ENCODE peak calls at places on chromosomes 5 and 9, in four cellular contexts. W is AG04450, D is OCI-LY7, N is lower leg skin. E is an unnamed sample.

GRCh38 chr9:22893196-22893843 is 446.7 kb downstream of the DMRTA1 start:
- DNase-seq in W (no peak), D (no peak), N (no peak), E (no peak)

GRCh38 chr9:33202552-33203300 is 35.6 kb upstream of the B4GALT1 start:
- DNase-seq in W (no peak), D (peak), N (no peak), E (no peak)

GRCh38 chr5:74130141-74130897 is 504.3 kb downstream of the ARHGEF28 start:
- DNase-seq in W (no peak), D (no peak), N (no peak), E (no peak)

GRCh38 chr9:13279284-13280162 is at the start of gene MPDZ:
- DNase-seq in W (no peak), D (no peak), N (peak), E (peak)

GRCh38 chr9:99019523-99020331 is 76.0 kb downstream of the COL15A1 start:
- DNase-seq in W (peak), D (no peak), N (no peak), E (no peak)

GRCh38 chr9:138021251-138022056 is 143.9 kb downstream of the CACNA1B start:
- DNase-seq in W (no peak), D (no peak), N (no peak), E (peak)

GRCh38 chr9:89363921-89364663 is 45.8 kb downstream of the SECISBP2 start:
- DNase-seq in W (no peak), D (no peak), N (no peak), E (no peak)

GRCh38 chr5:178205010-178205748 is 846 bp downstream of the HNRNPAB start:
- DNase-seq in W (no peak), D (peak), N (peak), E (peak)

GRCh38 chr9:13088734-13089427 is 190.6 kb downstream of the MPDZ start:
- DNase-seq in W (peak), D (peak), N (no peak), E (no peak)

GRCh38 chr9:21392270-21392669 is 7.1 kb upstream of the IFNA2 start:
- DNase-seq in W (no peak), D (peak), N (no peak), E (no peak)

GRCh38 chr5:168186289-168187074 is 105.0 kb upstream of the WWC1 start:
- DNase-seq in W (no peak), D (no peak), N (no peak), E (no peak)

GRCh38 chr5:147483961-147484707 is 25.7 kb downstream of the DPYSL3 start:
- DNase-seq in W (peak), D (no peak), N (peak), E (no peak)

DNA sequence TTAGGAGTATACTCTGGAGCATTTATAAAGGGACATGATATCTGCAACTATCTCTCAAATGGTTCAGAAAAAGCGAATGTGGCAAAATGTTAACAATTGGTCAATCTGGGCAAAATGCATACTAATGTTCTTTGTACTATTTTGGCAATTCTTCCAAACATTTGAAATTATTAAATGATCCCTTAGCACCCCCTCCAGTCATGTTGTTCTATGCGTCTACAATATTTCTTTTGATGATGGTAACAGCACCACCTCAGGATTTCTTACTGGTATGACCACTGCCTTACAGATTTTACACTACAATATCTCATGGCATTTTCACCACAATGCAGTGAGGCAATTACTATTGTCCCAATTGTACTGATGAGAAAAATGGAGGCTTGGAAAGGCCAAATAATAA is 52.9 kb upstream of the TRIO start:
- DNase-seq in W (no peak), D (no peak), N (no peak), E (no peak)
- TF ChIP-seq CTCF in W (no peak), D (no peak), N (no peak), E (no peak)

GRCh38 chr5:175207321-175208040 is 236.5 kb downstream of the DRD1 start:
- DNase-seq in W (no peak), D (no peak), N (no peak), E (no peak)

GRCh38 chr5:175212203-175212602 is 231.8 kb downstream of the DRD1 start:
- DNase-seq in W (no peak), D (no peak), N (no peak), E (no peak)

GRCh38 chr5:175201393-175201792 is 242.6 kb downstream of the DRD1 start:
- DNase-seq in W (no peak), D (no peak), N (no peak), E (no peak)

GRCh38 chr5:175202461-175203065 is 241.4 kb downstream of the DRD1 start:
- DNase-seq in W (no peak), D (no peak), N (no peak), E (no peak)

GRCh38 chr5:175206651-175207050 is 237.3 kb downstream of the DRD1 start:
- DNase-seq in W (no peak), D (no peak), N (no peak), E (no peak)
- TF ChIP-seq CTCF in W (no peak), D (no peak), N (no peak), E (no peak)

GRCh38 chr5:172776235-172776594 is 5.2 kb upstream of the DUSP1 start:
- DNase-seq in W (no peak), D (no peak), N (no peak), E (no peak)

GRCh38 chr5:172777381-172778222 is 6.6 kb upstream of the DUSP1 start:
- DNase-seq in W (no peak), D (peak), N (peak), E (peak)

GRCh38 chr5:172779968-172780350 is 9.0 kb upstream of the DUSP1 start:
- DNase-seq in W (no peak), D (no peak), N (no peak), E (no peak)

GRCh38 chr5:172775326-172776234 is 4.6 kb upstream of the DUSP1 start:
- DNase-seq in W (no peak), D (no peak), N (peak), E (no peak)

DNA sequence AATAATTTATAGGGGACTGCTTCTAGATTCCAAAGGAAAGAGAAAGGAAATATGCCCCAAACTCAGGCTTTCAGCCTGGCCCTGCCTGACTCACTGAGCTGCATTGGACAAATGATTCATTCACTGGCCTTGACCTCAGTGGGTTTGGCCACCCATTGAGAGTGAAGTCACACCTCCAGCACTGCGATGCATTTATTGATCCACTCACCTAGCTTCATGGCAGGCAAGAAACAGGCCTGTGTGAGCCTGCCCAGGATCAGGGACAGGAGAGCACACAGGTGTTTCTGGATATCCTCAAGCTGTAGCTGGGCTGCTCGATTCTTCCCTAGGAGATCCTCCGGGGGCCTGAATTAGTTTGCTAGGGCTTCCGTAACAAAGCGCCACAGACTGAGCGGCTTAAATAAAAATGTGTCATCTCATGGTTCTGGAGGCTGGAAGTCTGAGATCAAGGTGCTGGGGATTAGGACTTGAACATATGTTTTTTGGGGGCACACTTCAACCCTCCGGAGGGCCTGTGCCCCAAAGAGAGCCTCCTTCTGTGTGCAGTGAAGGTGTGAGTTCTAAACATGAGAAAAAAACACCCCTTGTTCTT is 7.3 kb upstream of the DUSP1 start:
- DNase-seq in W (no peak), D (no peak), N (no peak), E (no peak)
- TF ChIP-seq CTCF in W (no peak), D (no peak), N (no peak), E (no peak)

DNA sequence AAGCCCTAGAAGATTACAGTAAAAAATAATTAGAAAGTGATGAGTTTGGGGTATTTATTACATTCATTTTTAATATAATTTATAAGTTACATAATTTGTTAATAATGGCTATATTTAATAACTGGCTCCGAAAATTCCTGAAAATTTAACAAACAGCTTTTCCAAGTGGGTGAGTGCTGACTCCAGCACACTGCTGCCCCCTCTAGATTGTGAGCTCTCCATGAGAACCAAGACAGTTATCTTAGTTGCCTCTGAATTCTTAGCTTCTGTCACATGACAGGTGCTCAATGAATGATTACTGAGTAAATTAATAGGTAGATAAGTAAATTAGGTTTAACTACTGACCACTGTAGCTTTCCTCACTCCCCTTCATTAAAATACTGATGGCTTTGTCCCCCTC is 7.8 kb downstream of the KLHL3 start:
- DNase-seq in W (no peak), D (no peak), N (no peak), E (no peak)
- TF ChIP-seq CTCF in W (no peak), D (no peak), N (no peak), E (no peak)

DNA sequence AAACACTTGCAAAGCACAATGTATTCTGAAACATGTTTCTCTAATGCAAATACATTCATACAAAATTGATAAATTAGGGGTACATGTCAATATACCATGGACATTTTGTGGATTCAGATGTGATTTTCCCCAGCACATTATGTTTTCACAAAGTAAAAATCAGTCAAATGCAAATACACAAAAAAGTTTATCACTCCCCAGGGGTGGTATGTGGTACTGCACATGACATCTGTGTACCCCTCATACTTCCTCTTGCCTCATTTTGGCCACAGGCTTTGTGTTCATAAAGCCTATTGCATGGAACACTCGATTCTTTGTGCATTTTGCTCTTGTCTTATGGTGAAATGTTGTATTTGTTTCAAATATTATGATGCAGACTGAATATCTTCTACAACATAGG is 116.8 kb upstream of the PDE4D start:
- DNase-seq in W (no peak), D (peak), N (no peak), E (no peak)
- TF ChIP-seq CTCF in W (no peak), D (peak), N (no peak), E (no peak)

DNA sequence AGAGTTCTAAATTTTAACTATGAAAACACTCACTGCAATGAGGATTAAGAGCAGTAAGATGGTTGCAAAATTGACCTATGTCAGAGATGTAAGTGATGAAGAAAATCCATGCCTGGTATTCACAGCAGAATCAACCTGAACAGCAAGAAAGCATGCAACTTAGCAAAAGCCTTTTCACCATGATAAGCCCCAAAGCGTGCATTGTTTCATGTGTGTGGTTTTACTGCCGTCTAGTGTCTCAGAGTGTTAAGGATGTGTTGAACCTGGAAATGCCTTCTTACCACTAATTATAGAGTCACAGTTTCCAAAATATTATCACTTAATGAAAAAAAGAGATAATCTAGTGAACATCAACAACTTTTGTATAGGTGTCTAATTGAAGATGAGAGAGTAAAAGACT is 415.2 kb upstream of the TRPC7 start:
- DNase-seq in W (no peak), D (no peak), N (no peak), E (no peak)
- TF ChIP-seq CTCF in W (no peak), D (no peak), N (no peak), E (peak)

GRCh38 chr9:135584371-135584770 is 22.8 kb downstream of the PAEP start:
- DNase-seq in W (no peak), D (no peak), N (no peak), E (peak)

GRCh38 chr9:135582541-135582940 is 21.0 kb downstream of the PAEP start:
- DNase-seq in W (no peak), D (no peak), N (no peak), E (peak)

GRCh38 chr9:135583686-135584011 is 22.1 kb downstream of the PAEP start:
- DNase-seq in W (no peak), D (no peak), N (no peak), E (peak)

GRCh38 chr9:135581636-135582426 is 20.3 kb downstream of the PAEP start:
- DNase-seq in W (no peak), D (no peak), N (no peak), E (no peak)

GRCh38 chr9:135582966-135583685 is 21.6 kb downstream of the PAEP start:
- DNase-seq in W (no peak), D (no peak), N (no peak), E (peak)
- TF ChIP-seq CTCF in W (no peak), D (no peak), N (no peak), E (no peak)

GRCh38 chr5:137206030-137206715 is 293.0 kb downstream of the SPOCK1 start:
- DNase-seq in W (no peak), D (no peak), N (no peak), E (no peak)
- TF ChIP-seq CTCF in W (no peak), D (no peak), N (no peak), E (no peak)

GRCh38 chr9:133592731-133593409 is 16.3 kb downstream of the FAM163B start:
- DNase-seq in W (no peak), D (peak), N (no peak), E (no peak)
- TF ChIP-seq CTCF in W (peak), D (peak), N (no peak), E (no peak)